ENCODE peak calls at places on chromosomes 5 and 9, in seven cellular contexts. X is NCI-H1092, H is left ventricle myocardium inferior, G is cardiac fibroblast, O is Caki2, Q is neural crest cell, S is substantia nigra. P is an unnamed sample.
A peak's percentile ranks its signal among the peaks of the same experiment; 100 is the strongest.

GRCh38 chr5:25006734-25007133 is 362.0 kb upstream of the CDH10 start:
- DNase-seq in Q (no peak), S (no peak), H (no peak), X (peak; percentile 7), G (peak; percentile 0), O (peak; percentile 33), P (no peak)

GRCh38 chr9:133795049-133795448 is 56.9 kb upstream of the SARDH start:
- DNase-seq in O (no peak), S (no peak), Q (no peak), G (no peak), X (no peak), H (no peak), P (no peak)

GRCh38 chr5:8839361-8840055 is 706.4 kb downstream of the SEMA5A start:
- DNase-seq in O (no peak), Q (peak; percentile 57), S (peak; percentile 65), H (no peak), G (no peak), X (no peak), P (peak; percentile 34)

GRCh38 chr5:75338408-75338807 is 1.4 kb downstream of the HMGCR start:
- DNase-seq in Q (no peak), H (no peak), G (no peak), X (no peak), S (no peak), O (no peak), P (no peak)

GRCh38 chr9:19408316-19408692 is 505 bp upstream of the ACER2 start:
- DNase-seq in S (peak; percentile 35), G (no peak), Q (no peak), X (no peak), O (no peak), H (peak; percentile 71), P (no peak)

GRCh38 chr9:22279621-22280020 is 167.0 kb upstream of the DMRTA1 start:
- DNase-seq in O (no peak), Q (no peak), H (no peak), X (no peak), G (no peak), S (no peak), P (no peak)

GRCh38 chr5:158351485-158352140 is 492.7 kb upstream of the CLINT1 start:
- DNase-seq in S (no peak), Q (no peak), X (peak; percentile 23), O (no peak), G (no peak), H (no peak), P (no peak)

GRCh38 chr5:37506722-37507121 is 127.6 kb downstream of the WDR70 start:
- DNase-seq in Q (no peak), X (no peak), G (no peak), S (no peak), O (no peak), H (no peak), P (no peak)

GRCh38 chr5:16936150-16937022 is at the start of gene MYO10:
- DNase-seq in H (peak; percentile 80), Q (peak; percentile 89), O (peak; percentile 78), X (peak; percentile 62), G (peak; percentile 83), S (peak; percentile 45), P (peak; percentile 60)

GRCh38 chr9:131608469-131609115 is 63.3 kb downstream of the PRRT1B start:
- DNase-seq in S (no peak), H (peak; percentile 69), Q (no peak), O (peak; percentile 63), G (peak; percentile 88), X (no peak), P (peak; percentile 37)

GRCh38 chr5:14440598-14441401 is 140.8 kb upstream of the OTULINL start:
- DNase-seq in H (peak; percentile 72), Q (peak; percentile 27), X (peak; percentile 28), G (peak; percentile 95), O (no peak), S (peak; percentile 33), P (peak; percentile 68)

GRCh38 chr9:30967484-30967883 is 1417.0 kb upstream of the ACO1 start:
- DNase-seq in O (peak; percentile 45), S (no peak), Q (no peak), X (no peak), H (no peak), G (no peak), P (no peak)

GRCh38 chr5:347712-348284 is 26.3 kb downstream of the AHRR start:
- DNase-seq in X (no peak), G (no peak), H (no peak), Q (no peak), S (no peak), O (no peak), P (no peak)

GRCh38 chr9:16670791-16671190 is 199.7 kb downstream of the BNC2 start:
- DNase-seq in S (no peak), X (no peak), Q (no peak), H (no peak), G (no peak), O (no peak), P (no peak)

GRCh38 chr5:96031811-96032261 is 70.2 kb upstream of the ELL2 start:
- DNase-seq in G (peak; percentile 88), H (no peak), X (no peak), O (no peak), Q (no peak), S (no peak), P (no peak)

GRCh38 chr9:69234683-69235082 is 60.6 kb downstream of the TJP2 start:
- DNase-seq in Q (no peak), S (no peak), O (no peak), X (no peak), H (no peak), G (no peak), P (no peak)

GRCh38 chr9:132849168-132849831 is 28.8 kb downstream of the AK8 start:
- DNase-seq in S (peak; percentile 18), G (no peak), H (peak; percentile 28), O (no peak), Q (no peak), X (peak; percentile 62), P (no peak)

GRCh38 chr5:112914584-112914983 is 7.4 kb downstream of the REEP5 start:
- DNase-seq in X (no peak), H (no peak), S (no peak), Q (no peak), O (no peak), G (peak; percentile 38), P (no peak)

GRCh38 chr9:79651251-79651795 is 79.6 kb downstream of the TLE4 start:
- DNase-seq in H (no peak), O (no peak), X (peak; percentile 12), Q (no peak), G (no peak), S (no peak), P (no peak)

GRCh38 chr5:68161156-68161555 is 54.4 kb upstream of the PIK3R1 start:
- DNase-seq in G (no peak), Q (no peak), X (no peak), O (no peak), H (no peak), S (no peak), P (no peak)

GRCh38 chr9:36862206-36863145 is 171.6 kb downstream of the PAX5 start:
- DNase-seq in O (no peak), Q (peak; percentile 60), S (peak; percentile 30), H (no peak), G (peak; percentile 50), X (no peak), P (no peak)

P was measured in tibial nerve.